ENCODE peak calls at places on chromosomes 3 and 15, in six cellular contexts. B is neural progenitor cell, Z is retinal pigment epithelial cell, F is right lobe of liver, P is brain microvascular endothelial cell, N is AG04450. Y is an unnamed sample.

GRCh38 chr3:67678665-67679064 is 24.3 kb upstream of the SUCLG2 start:
- DNase-seq in B (no peak), Z (no peak), F (no peak), P (no peak), N (no peak), Y (no peak)

GRCh38 chr3:10333359-10333670 is 12.4 kb upstream of the SEC13 start:
- DNase-seq in B (no peak), Z (no peak), F (no peak), P (no peak), N (no peak), Y (no peak)

GRCh38 chr3:150739877-150740645 is 22.9 kb downstream of the SIAH2 start:
- DNase-seq in B (no peak), Z (no peak), F (no peak), P (no peak), N (no peak), Y (no peak)

GRCh38 chr3:45896956-45897355 is 10.6 kb downstream of the CCR9 start:
- DNase-seq in B (no peak), Z (peak; percentile 66), F (no peak), P (peak; percentile 37), N (peak; percentile 45), Y (no peak)

GRCh38 chr3:130081371-130081881 is at the start of gene ALG1L2:
- DNase-seq in B (no peak), Z (no peak), F (no peak), P (no peak), N (no peak), Y (no peak)

GRCh38 chr15:98548172-98548971 is 100.0 kb upstream of the IGF1R start:
- DNase-seq in B (peak; percentile 80), Z (peak; percentile 38), F (peak; percentile 50), P (peak; percentile 50), N (peak; percentile 20), Y (no peak)

GRCh38 chr15:78709263-78709882 is 68.4 kb upstream of the CHRNB4 start:
- DNase-seq in B (peak; percentile 85), Z (no peak), F (peak; percentile 82), P (peak; percentile 19), N (no peak), Y (no peak)

GRCh38 chr3:153210116-153210515 is 48.1 kb downstream of the RAP2B start:
- DNase-seq in B (peak; percentile 12), Z (no peak), F (no peak), P (no peak), N (no peak), Y (no peak)

GRCh38 chr3:36763111-36763849 is 1.1 kb downstream of the DCLK3 start:
- DNase-seq in B (no peak), Z (no peak), F (no peak), P (no peak), N (no peak), Y (no peak)

GRCh38 chr15:80396094-80396493 is 8.1 kb upstream of the ARNT2 start:
- DNase-seq in B (no peak), Z (no peak), F (no peak), P (no peak), N (no peak), Y (no peak)

GRCh38 chr3:26653811-26654379 is 31.3 kb downstream of the LRRC3B start:
- DNase-seq in B (no peak), Z (no peak), F (no peak), P (no peak), N (no peak), Y (no peak)

GRCh38 chr15:78200276-78200930 is 34.0 kb downstream of the ACSBG1 start:
- DNase-seq in B (no peak), Z (no peak), F (no peak), P (no peak), N (no peak), Y (no peak)

GRCh38 chr3:5583920-5584319 is 396.4 kb downstream of the EDEM1 start:
- DNase-seq in B (no peak), Z (no peak), F (no peak), P (no peak), N (no peak), Y (no peak)

GRCh38 chr3:187750041-187750512 is 4.8 kb upstream of the BCL6 start:
- DNase-seq in B (peak; percentile 66), Z (no peak), F (no peak), P (no peak), N (no peak), Y (no peak)

GRCh38 chr15:66864086-66864830 is 162.2 kb downstream of the SMAD6 start:
- DNase-seq in B (no peak), Z (no peak), F (no peak), P (no peak), N (no peak), Y (no peak)

GRCh38 chr3:160804762-160805161 is 48.7 kb downstream of the PPM1L start:
- DNase-seq in B (no peak), Z (peak; percentile 43), F (peak; percentile 37), P (peak; percentile 19), N (no peak), Y (no peak)

GRCh38 chr3:34783881-34784280 is 855.4 kb upstream of the ARPP21 start:
- DNase-seq in B (no peak), Z (no peak), F (no peak), P (peak; percentile 24), N (no peak), Y (no peak)

GRCh38 chr3:45407634-45408033 is 19.3 kb downstream of the LARS2 start:
- DNase-seq in B (no peak), Z (no peak), F (no peak), P (no peak), N (no peak), Y (no peak)

GRCh38 chr3:56987238-56987932 is 73.1 kb upstream of the SPATA12 start:
- DNase-seq in B (peak; percentile 53), Z (no peak), F (no peak), P (no peak), N (no peak), Y (no peak)

GRCh38 chr15:92599394-92599970 is 56.1 kb downstream of the FAM174B start:
- DNase-seq in B (no peak), Z (peak; percentile 32), F (no peak), P (peak; percentile 91), N (peak; percentile 2), Y (no peak)

GRCh38 chr15:42581272-42581730 is 5.9 kb downstream of the STARD9 start:
- DNase-seq in B (peak; percentile 95), Z (no peak), F (peak; percentile 87), P (peak; percentile 63), N (no peak), Y (peak; percentile 27)
- H3K4me3 ChIP-seq in B (peak overlapping the region; percentile 46), Z (peak overlapping the region; percentile 49), F (peak overlapping the region; percentile 27), P (peak overlapping the region; percentile 63), N (peak overlapping the region; percentile 61), Y (peak overlapping the region; percentile 55)

DNA sequence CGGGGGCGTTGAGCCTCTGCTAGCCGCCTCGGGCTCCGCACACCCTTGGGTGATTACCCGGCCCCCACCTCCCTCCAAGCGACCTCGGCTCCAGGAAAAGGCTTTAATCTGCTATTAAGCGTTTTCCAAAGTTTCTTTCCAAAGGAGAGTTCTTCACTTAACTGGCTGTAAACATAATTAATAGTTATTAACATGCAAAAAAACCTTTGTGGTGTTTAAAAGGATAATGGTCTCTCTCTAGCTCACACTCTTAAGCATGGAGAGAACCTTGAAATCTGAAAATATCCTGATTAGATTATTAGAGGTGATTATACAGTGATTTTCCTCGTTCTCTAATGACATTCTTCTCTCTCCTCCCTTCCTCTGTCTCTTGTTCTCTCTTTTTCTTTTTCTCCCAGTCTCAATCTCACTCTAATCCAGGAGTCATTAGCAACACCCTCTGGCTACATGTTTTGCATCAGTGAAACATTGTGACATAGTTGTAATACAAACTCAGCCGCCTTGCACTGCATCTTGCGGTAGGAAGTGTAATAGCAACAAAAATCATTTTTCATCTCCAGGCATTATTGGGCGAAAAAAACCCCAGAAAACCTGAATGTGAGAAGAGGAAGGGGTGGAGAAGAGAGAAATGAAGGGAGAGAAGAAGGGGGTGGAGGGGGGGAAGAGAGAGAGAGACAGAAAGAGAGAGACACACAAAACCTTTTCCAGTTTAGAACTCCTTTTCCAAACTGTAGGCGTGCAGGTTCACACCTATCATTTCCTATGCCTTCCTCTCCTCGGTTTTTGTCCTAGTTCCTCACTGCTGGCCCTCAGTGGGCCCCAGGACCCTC is 24.4 kb downstream of the NR2F2 start:
- DNase-seq in B (peak; percentile 31), Z (peak; percentile 77), F (no peak), P (peak; percentile 79), N (no peak), Y (no peak)
- TF ChIP-seq CTCF in B (peak; percentile 20), Z (peak; percentile 52), F (peak; percentile 30), P (peak; percentile 56), N (peak; percentile 50), Y (no peak)

DNA sequence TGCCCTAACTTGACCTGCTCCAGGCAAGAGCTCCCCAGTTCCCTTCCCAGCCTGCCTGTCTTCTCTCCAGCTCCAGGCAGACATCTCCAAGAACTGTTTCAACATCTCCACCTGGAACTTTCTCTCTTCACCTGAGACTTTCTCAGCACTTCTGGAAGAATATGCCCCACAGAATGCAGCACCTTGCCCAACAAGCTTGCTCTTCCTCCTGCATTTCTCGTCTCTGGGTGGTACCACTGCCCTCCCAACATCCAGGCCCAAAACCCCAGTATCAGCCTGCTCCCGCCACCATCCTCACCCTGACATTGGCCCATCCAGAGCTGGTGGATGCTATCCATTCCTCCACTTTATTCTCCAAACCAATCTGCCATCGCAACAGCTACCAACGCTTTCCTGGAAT is 8.8 kb downstream of the RFTN1 start:
- DNase-seq in B (no peak), Z (no peak), F (no peak), P (no peak), N (no peak), Y (no peak)
- H3K4me3 ChIP-seq in B (no peak overlapping the region), Z (no peak overlapping the region), F (no peak overlapping the region), P (no peak overlapping the region), N (no peak overlapping the region), Y (no peak overlapping the region)

DNA sequence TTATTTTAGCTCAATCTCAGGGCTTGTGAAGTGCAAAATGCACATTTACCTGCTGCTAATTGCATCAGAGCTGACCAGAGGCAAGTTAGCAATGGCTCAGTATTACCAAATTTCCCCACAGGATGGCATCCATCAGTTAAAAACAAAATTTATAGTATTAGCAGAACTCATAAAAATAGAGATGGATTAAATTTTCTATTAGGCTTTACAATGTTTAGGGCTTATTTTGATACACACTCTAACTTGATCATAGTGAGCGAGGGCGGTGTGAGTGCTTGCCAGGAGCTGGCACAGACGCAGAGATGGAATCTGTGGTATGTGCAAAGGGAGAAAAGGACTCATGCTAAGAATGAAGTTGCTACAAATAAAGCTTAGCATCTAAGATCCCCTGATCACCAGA is 241.0 kb downstream of the NSUN3 start:
- DNase-seq in B (peak; percentile 18), Z (peak; percentile 96), F (no peak), P (no peak), N (no peak), Y (no peak)
- TF ChIP-seq CTCF in B (peak; percentile 16), Z (peak; percentile 52), F (no peak), P (peak; percentile 22), N (no peak), Y (no peak)

DNA sequence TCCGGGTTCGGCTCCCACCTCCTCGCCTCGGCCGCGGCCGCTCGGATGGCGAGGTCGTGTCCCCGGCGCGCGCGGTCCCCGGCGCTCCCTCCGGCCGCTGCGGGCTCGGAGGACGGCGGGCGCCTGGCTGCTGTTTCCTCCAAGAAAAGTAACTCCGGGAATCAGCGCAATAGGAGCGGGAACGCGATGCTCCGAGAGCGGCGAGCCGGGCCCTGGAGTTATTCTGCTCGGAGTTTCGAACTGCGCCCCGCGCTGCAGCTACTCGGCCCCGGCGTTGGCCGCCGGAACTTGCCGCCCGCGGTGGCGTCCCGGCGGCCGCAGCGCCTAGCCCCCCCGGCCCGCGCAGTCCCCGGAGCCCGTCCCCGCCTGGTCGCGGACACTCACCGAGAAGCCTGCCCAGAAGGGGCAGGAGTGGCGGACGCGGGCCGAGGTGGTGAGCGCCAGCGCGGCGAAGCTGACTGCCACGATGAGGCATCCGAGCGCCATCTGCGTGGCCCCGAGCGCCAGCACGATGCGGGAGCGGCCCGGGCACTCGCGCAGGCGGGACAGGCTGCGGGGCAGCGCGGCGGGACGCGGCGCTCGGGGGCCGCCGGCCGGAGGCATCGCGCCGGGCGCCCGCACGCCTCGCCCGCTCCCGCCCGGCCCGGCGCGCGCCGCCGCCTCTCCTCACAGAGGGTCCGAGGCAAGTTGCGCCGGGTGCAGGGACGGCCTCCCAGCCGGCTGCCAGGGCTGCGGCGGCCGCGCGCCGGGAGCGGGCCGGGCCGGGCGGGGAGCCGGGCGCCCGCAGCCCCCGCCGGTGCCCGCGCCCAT is 251.9 kb downstream of the TJP1 start:
- DNase-seq in B (peak; percentile 67), Z (no peak), F (peak; percentile 23), P (no peak), N (no peak), Y (no peak)
- H3K4me3 ChIP-seq in B (peak overlapping the region; percentile 75), Z (peak overlapping the region; percentile 34), F (no peak overlapping the region), P (peak overlapping the region; percentile 44), N (peak overlapping the region; percentile 40), Y (no peak overlapping the region)

Y was measured in GM12864.